ENCODE peak calls at places on chromosomes 13 and 19, in eight cellular contexts. H, Y, S, K, I, D, R and V are unnamed samples.

GRCh38 chr13:26534036-26534726 is 23.3 kb upstream of the WASF3 start:
- DNase-seq in S (no peak), K (no peak), I (no peak), H (no peak), D (no peak), R (no peak), Y (no peak), V (no peak)

GRCh38 chr19:1206063-1206732 is 620 bp downstream of the STK11 start:
- DNase-seq in I (no peak), R (peak; percentile 33), D (peak; percentile 34), Y (no peak), H (no peak), K (peak; percentile 55), S (no peak), V (no peak)

GRCh38 chr19:18612772-18613588 is at the start of gene TMEM59L:
- DNase-seq in S (peak; percentile 86), K (no peak), D (no peak), Y (no peak), I (no peak), H (peak; percentile 52), R (no peak), V (no peak)

GRCh38 chr19:345320-345879 is 804 bp upstream of the MIER2 start:
- DNase-seq in R (no peak), H (no peak), I (no peak), S (no peak), K (no peak), D (no peak), Y (no peak), V (no peak)

GRCh38 chr19:57280913-57281425 is 684 bp downstream of the ZNF460 start:
- DNase-seq in D (peak; percentile 45), H (no peak), Y (no peak), I (peak; percentile 45), K (peak; percentile 41), R (no peak), S (no peak), V (no peak)

GRCh38 chr13:46720189-46720588 is 76.8 kb downstream of the ESD start:
- DNase-seq in S (no peak), D (peak; percentile 60), Y (no peak), H (no peak), I (no peak), R (no peak), K (no peak), V (no peak)

GRCh38 chr19:22052644-22053013 is 345 bp downstream of the ZNF257 start:
- DNase-seq in K (no peak), Y (no peak), H (peak; percentile 18), S (no peak), R (peak; percentile 14), I (peak; percentile 5), D (no peak), V (no peak)

GRCh38 chr19:11964858-11965645 is at the start of gene ZNF763:
- DNase-seq in R (peak; percentile 93), D (peak; percentile 84), K (peak; percentile 88), H (peak; percentile 84), Y (peak; percentile 98), S (peak; percentile 84), I (peak; percentile 94), V (peak; percentile 97)

GRCh38 chr13:25881136-25881926 is 170.5 kb downstream of the SHISA2 start:
- DNase-seq in R (no peak), K (no peak), I (no peak), Y (no peak), H (no peak), D (no peak), S (no peak), V (no peak)

GRCh38 chr13:28564030-28564429 is 69.1 kb upstream of the FLT1 start:
- DNase-seq in R (no peak), K (no peak), I (no peak), S (no peak), Y (no peak), D (no peak), H (no peak), V (no peak)

GRCh38 chr19:9046694-9047093 is 36.5 kb upstream of the MUC16 start:
- DNase-seq in K (no peak), Y (no peak), I (no peak), S (no peak), H (no peak), D (no peak), R (no peak), V (no peak)

GRCh38 chr19:1460033-1460995 is 10.4 kb downstream of the APC2 start:
- DNase-seq in I (no peak), H (no peak), D (no peak), Y (no peak), K (no peak), R (no peak), S (no peak), V (no peak)

GRCh38 chr13:48151343-48151742 is 56.4 kb upstream of the MED4 start:
- DNase-seq in R (no peak), S (no peak), H (no peak), Y (no peak), K (no peak), D (no peak), I (no peak), V (no peak)

GRCh38 chr13:71860547-71861131 is 6.4 kb downstream of the DACH1 start:
- DNase-seq in R (no peak), Y (no peak), D (no peak), S (no peak), I (no peak), H (no peak), K (no peak), V (no peak)

GRCh38 chr19:6086081-6086858 is 24.0 kb downstream of the RFX2 start:
- DNase-seq in I (no peak), K (no peak), H (no peak), R (no peak), Y (no peak), S (no peak), D (no peak), V (no peak)

GRCh38 chr19:23381114-23381513 is 14.2 kb downstream of the ZNF91 start:
- DNase-seq in K (no peak), Y (no peak), R (no peak), D (no peak), I (no peak), H (no peak), S (no peak), V (no peak)

GRCh38 chr13:36758345-36758744 is 60.7 kb upstream of the RFXAP start:
- DNase-seq in S (no peak), I (no peak), R (no peak), D (no peak), Y (no peak), H (no peak), K (no peak), V (no peak)

GRCh38 chr19:3801412-3802096 is 15.4 kb upstream of the MATK start:
- DNase-seq in Y (no peak), R (peak; percentile 42), I (no peak), D (no peak), K (peak; percentile 78), S (no peak), H (peak; percentile 76), V (no peak)

GRCh38 chr13:57270493-57270892 is 103.5 kb downstream of the PRR20E start:
- DNase-seq in R (no peak), S (no peak), Y (no peak), D (no peak), I (no peak), H (no peak), K (no peak), V (no peak)

GRCh38 chr13:109971006-109971744 is 184.8 kb upstream of the IRS2 start:
- DNase-seq in Y (no peak), I (no peak), D (no peak), K (no peak), R (peak; percentile 36), S (no peak), H (no peak), V (no peak)

GRCh38 chr13:107284168-107284567 is 716.2 kb upstream of the ARGLU1 start:
- DNase-seq in R (no peak), K (no peak), S (no peak), I (no peak), Y (no peak), H (no peak), D (no peak), V (no peak)

GRCh38 chr19:43519436-43520088 is 7.4 kb downstream of the ETHE1 start:
- DNase-seq in S (peak; percentile 63), Y (peak; percentile 73), K (peak; percentile 77), H (peak; percentile 83), R (peak; percentile 72), D (no peak), I (peak; percentile 71), V (peak; percentile 62)

GRCh38 chr19:512548-513365 is 5.5 kb downstream of the TPGS1 start:
- DNase-seq in Y (no peak), H (no peak), K (no peak), R (peak; percentile 21), S (no peak), D (no peak), I (no peak), V (no peak)

GRCh38 chr19:33872445-33873320 is 76.0 kb downstream of the KCTD15 start:
- DNase-seq in Y (no peak), I (no peak), S (no peak), K (no peak), H (no peak), D (no peak), R (no peak), V (no peak)

GRCh38 chr13:85093808-85094207 is 705.4 kb downstream of the SLITRK6 start:
- DNase-seq in H (no peak), I (no peak), R (peak; percentile 34), S (no peak), Y (peak; percentile 62), D (no peak), K (no peak), V (no peak)